ENCODE peak calls at places on chromosomes 16 and 17, in five cellular contexts. X, T, B, Z and W are unnamed samples.
A peak's percentile ranks its signal among the peaks of the same experiment; 100 is the strongest.

GRCh38 chr16:3971261-3971660 is 90.7 kb upstream of the CREBBP start:
- DNase-seq in X (no peak), T (no peak), B (no peak), Z (no peak), W (no peak)

GRCh38 chr16:52914428-52914827 is 138.3 kb downstream of the CHD9NB start:
- DNase-seq in X (no peak), T (no peak), B (no peak), Z (no peak), W (no peak)

GRCh38 chr17:49836111-49837030 is 11.5 kb downstream of the TAC4 start:
- DNase-seq in X (no peak), T (no peak), B (no peak), Z (no peak), W (no peak)

GRCh38 chr16:47129755-47130435 is 13.8 kb downstream of the NETO2 start:
- DNase-seq in X (no peak), T (no peak), B (no peak), Z (no peak), W (no peak)

GRCh38 chr17:57949649-57950048 is 5.6 kb downstream of the CUEDC1 start:
- DNase-seq in X (no peak), T (no peak), B (no peak), Z (no peak), W (no peak)

GRCh38 chr17:61238455-61238933 is 161.1 kb upstream of the TBX2 start:
- DNase-seq in X (no peak), T (no peak), B (no peak), Z (peak; percentile 90), W (no peak)

GRCh38 chr16:69112285-69113129 is 7.1 kb downstream of the HAS3 start:
- DNase-seq in X (peak; percentile 79), T (peak; percentile 56), B (peak; percentile 18), Z (peak; percentile 38), W (peak; percentile 35)

GRCh38 chr17:34892864-34893263 is 68.4 kb downstream of the CCT6B start:
- DNase-seq in X (no peak), T (peak; percentile 46), B (no peak), Z (peak; percentile 10), W (no peak)

GRCh38 chr17:10927712-10928111 is 89.8 kb upstream of the PIRT start:
- DNase-seq in X (no peak), T (no peak), B (no peak), Z (no peak), W (no peak)

GRCh38 chr17:17661134-17661533 is 20.1 kb upstream of the RAI1 start:
- DNase-seq in X (no peak), T (no peak), B (no peak), Z (no peak), W (no peak)

GRCh38 chr16:64412578-64413280 is 709.1 kb downstream of the CDH11 start:
- DNase-seq in X (no peak), T (no peak), B (no peak), Z (peak; percentile 82), W (no peak)

GRCh38 chr17:49527927-49528651 is 33.0 kb downstream of the NGFR start:
- DNase-seq in X (no peak), T (no peak), B (no peak), Z (no peak), W (no peak)

GRCh38 chr16:56354746-56355145 is 70.6 kb downstream of the AMFR start:
- DNase-seq in X (no peak), T (no peak), B (no peak), Z (no peak), W (no peak)

GRCh38 chr17:6488008-6488539 is 43.8 kb downstream of the PIMREG start:
- DNase-seq in X (no peak), T (no peak), B (no peak), Z (no peak), W (no peak)

GRCh38 chr17:35314415-35315216 is 58.8 kb downstream of the SLFN11 start:
- DNase-seq in X (no peak), T (no peak), B (no peak), Z (no peak), W (no peak)

GRCh38 chr16:82395212-82395611 is 225.2 kb upstream of the MPHOSPH6 start:
- DNase-seq in X (no peak), T (no peak), B (no peak), Z (no peak), W (no peak)